ENCODE peak calls at places on chromosomes 13 and 19, in five cellular contexts. P is NCI-H446, Y is T follicular helper cell, Z is HuH-7, R is anterior cingulate cortex. D is an unnamed sample.

GRCh38 chr19:38538793-38539528 is 78.8 kb downstream of the MAP4K1 start:
- DNase-seq in P (no peak), Y (no peak), Z (no peak), R (no peak), D (no peak)

GRCh38 chr13:98396071-98396710 is 180.7 kb downstream of the STK24 start:
- DNase-seq in P (no peak), Y (no peak), Z (no peak), R (no peak), D (no peak)

GRCh38 chr19:12495002-12495802 is 10.6 kb upstream of the ZNF709 start:
- DNase-seq in P (peak; percentile 40), Y (peak; percentile 91), Z (peak; percentile 83), R (peak; percentile 91), D (peak; percentile 87)

GRCh38 chr13:110129076-110129475 is 177.9 kb downstream of the COL4A1 start:
- DNase-seq in P (no peak), Y (no peak), Z (no peak), R (no peak), D (no peak)

GRCh38 chr13:87444135-87444534 is 227.0 kb upstream of the SLITRK5 start:
- DNase-seq in P (no peak), Y (no peak), Z (no peak), R (no peak), D (no peak)

GRCh38 chr13:50079278-50080157 is 64.3 kb downstream of the KCNRG start:
- DNase-seq in P (no peak), Y (no peak), Z (no peak), R (no peak), D (no peak)

GRCh38 chr19:53849237-53849676 is 18.4 kb upstream of the MYADM start:
- DNase-seq in P (no peak), Y (no peak), Z (no peak), R (no peak), D (no peak)

GRCh38 chr19:16368385-16369305 is 44.0 kb downstream of the KLF2 start:
- DNase-seq in P (no peak), Y (peak; percentile 82), Z (no peak), R (no peak), D (peak; percentile 74)

GRCh38 chr13:71864094-71864980 is 2.7 kb downstream of the DACH1 start:
- DNase-seq in P (peak; percentile 32), Y (no peak), Z (peak; percentile 48), R (no peak), D (no peak)

GRCh38 chr13:31896427-31896826 is 135.1 kb upstream of the FRY start:
- DNase-seq in P (no peak), Y (no peak), Z (no peak), R (no peak), D (no peak)

GRCh38 chr19:55486971-55487883 is 1.0 kb upstream of the SSC5D start:
- DNase-seq in P (peak; percentile 75), Y (no peak), Z (no peak), R (no peak), D (no peak)

GRCh38 chr19:45146716-45147337 is 14.0 kb downstream of the NKPD1 start:
- DNase-seq in P (no peak), Y (no peak), Z (no peak), R (no peak), D (no peak)

GRCh38 chr13:25111557-25111956 is 15.6 kb downstream of the PABPC3 start:
- DNase-seq in P (no peak), Y (no peak), Z (no peak), R (no peak), D (no peak)

D was measured in effector CD8-positive, alpha-beta T cell.